ENCODE peak calls at places on chromosomes 7 and 10, in seven cellular contexts. One of them, this sample, is unnamed.

GRCh38 chr10:133157662-133158436 is 2.2 kb upstream of the KNDC1 start:
- DNase-seq in dermis blood vessel endothelial cell: no peak
- DNase-seq in NCI-H2029: no peak
- DNase-seq in NCI-H345: no peak
- DNase-seq in astrocyte of the spinal cord: no peak
- DNase-seq in lung microvascular endothelial cell: no peak
- DNase-seq in H9: peak; percentile 30
- DNase-seq in this sample: peak; percentile 16

GRCh38 chr7:68038621-68039314 is 1042.1 kb downstream of the TYW1 start:
- DNase-seq in NCI-H345: no peak
- DNase-seq in dermis blood vessel endothelial cell: no peak
- DNase-seq in NCI-H2029: no peak
- DNase-seq in astrocyte of the spinal cord: peak; percentile 28
- DNase-seq in H9: no peak
- DNase-seq in lung microvascular endothelial cell: no peak
- DNase-seq in this sample: no peak

GRCh38 chr10:15342970-15343369 is 28.1 kb downstream of the FAM171A1 start:
- DNase-seq in astrocyte of the spinal cord: no peak
- DNase-seq in dermis blood vessel endothelial cell: no peak
- DNase-seq in NCI-H345: no peak
- DNase-seq in NCI-H2029: no peak
- DNase-seq in lung microvascular endothelial cell: no peak
- DNase-seq in H9: no peak
- DNase-seq in this sample: no peak

GRCh38 chr7:70376561-70377031 is 755.3 kb upstream of the GALNT17 start:
- DNase-seq in NCI-H345: no peak
- DNase-seq in astrocyte of the spinal cord: no peak
- DNase-seq in NCI-H2029: no peak
- DNase-seq in lung microvascular endothelial cell: no peak
- DNase-seq in H9: no peak
- DNase-seq in dermis blood vessel endothelial cell: no peak
- DNase-seq in this sample: no peak

GRCh38 chr7:69256634-69257081 is 341.6 kb upstream of the AUTS2 start:
- DNase-seq in H9: no peak
- DNase-seq in dermis blood vessel endothelial cell: no peak
- DNase-seq in lung microvascular endothelial cell: no peak
- DNase-seq in NCI-H2029: peak; percentile 91
- DNase-seq in astrocyte of the spinal cord: no peak
- DNase-seq in NCI-H345: no peak
- DNase-seq in this sample: no peak

GRCh38 chr7:129958643-129959479 is 6.1 kb upstream of the UBE2H start:
- DNase-seq in astrocyte of the spinal cord: peak; percentile 58
- DNase-seq in NCI-H2029: no peak
- DNase-seq in NCI-H345: no peak
- DNase-seq in dermis blood vessel endothelial cell: peak; percentile 96
- DNase-seq in H9: no peak
- DNase-seq in lung microvascular endothelial cell: peak; percentile 93
- DNase-seq in this sample: no peak

GRCh38 chr10:71378341-71379117 is 18.2 kb upstream of the CDH23 start:
- DNase-seq in dermis blood vessel endothelial cell: no peak
- DNase-seq in NCI-H345: no peak
- DNase-seq in NCI-H2029: no peak
- DNase-seq in lung microvascular endothelial cell: no peak
- DNase-seq in astrocyte of the spinal cord: no peak
- DNase-seq in H9: no peak
- DNase-seq in this sample: no peak

GRCh38 chr10:99234739-99235468 is 748 bp downstream of the HPSE2 start:
- DNase-seq in NCI-H2029: no peak
- DNase-seq in NCI-H345: no peak
- DNase-seq in H9: no peak
- DNase-seq in dermis blood vessel endothelial cell: peak; percentile 9
- DNase-seq in astrocyte of the spinal cord: peak; percentile 3
- DNase-seq in lung microvascular endothelial cell: no peak
- DNase-seq in this sample: peak; percentile 14

GRCh38 chr7:99379043-99379577 is 4.6 kb downstream of the ARPC1B start:
- DNase-seq in H9: no peak
- DNase-seq in lung microvascular endothelial cell: peak; percentile 99
- DNase-seq in NCI-H345: no peak
- DNase-seq in NCI-H2029: no peak
- DNase-seq in dermis blood vessel endothelial cell: peak; percentile 96
- DNase-seq in astrocyte of the spinal cord: peak; percentile 87
- DNase-seq in this sample: no peak

GRCh38 chr7:17773289-17773626 is 167.0 kb downstream of the SNX13 start:
- DNase-seq in NCI-H345: no peak
- DNase-seq in NCI-H2029: no peak
- DNase-seq in dermis blood vessel endothelial cell: no peak
- DNase-seq in H9: no peak
- DNase-seq in astrocyte of the spinal cord: peak; percentile 83
- DNase-seq in lung microvascular endothelial cell: peak; percentile 4
- DNase-seq in this sample: no peak

GRCh38 chr7:722847-723246 is 3.7 kb upstream of the DNAAF5 start:
- DNase-seq in NCI-H2029: no peak
- DNase-seq in lung microvascular endothelial cell: no peak
- DNase-seq in astrocyte of the spinal cord: no peak
- DNase-seq in dermis blood vessel endothelial cell: no peak
- DNase-seq in NCI-H345: no peak
- DNase-seq in H9: no peak
- DNase-seq in this sample: no peak

GRCh38 chr10:118045842-118046490 is 775 bp downstream of the RAB11FIP2 start:
- DNase-seq in NCI-H2029: no peak
- DNase-seq in NCI-H345: peak; percentile 21
- DNase-seq in astrocyte of the spinal cord: peak; percentile 38
- DNase-seq in lung microvascular endothelial cell: peak; percentile 46
- DNase-seq in dermis blood vessel endothelial cell: peak; percentile 50
- DNase-seq in H9: no peak
- DNase-seq in this sample: no peak

GRCh38 chr7:25262586-25262985 is 34.3 kb upstream of the NPVF start:
- DNase-seq in NCI-H2029: no peak
- DNase-seq in lung microvascular endothelial cell: no peak
- DNase-seq in H9: no peak
- DNase-seq in dermis blood vessel endothelial cell: no peak
- DNase-seq in astrocyte of the spinal cord: peak; percentile 54
- DNase-seq in NCI-H345: no peak
- DNase-seq in this sample: no peak

GRCh38 chr7:117186218-117186617 is 136.6 kb downstream of the WNT2 start:
- DNase-seq in lung microvascular endothelial cell: no peak
- DNase-seq in NCI-H2029: no peak
- DNase-seq in NCI-H345: no peak
- DNase-seq in astrocyte of the spinal cord: peak; percentile 33
- DNase-seq in H9: no peak
- DNase-seq in dermis blood vessel endothelial cell: peak; percentile 63
- DNase-seq in this sample: no peak

GRCh38 chr7:98456851-98457250 is 56.0 kb upstream of the BAIAP2L1 start:
- DNase-seq in dermis blood vessel endothelial cell: no peak
- DNase-seq in NCI-H2029: no peak
- DNase-seq in NCI-H345: no peak
- DNase-seq in astrocyte of the spinal cord: no peak
- DNase-seq in H9: no peak
- DNase-seq in lung microvascular endothelial cell: no peak
- DNase-seq in this sample: no peak

GRCh38 chr10:18658301-18658991 is 785 bp upstream of the ARL5B start:
- DNase-seq in dermis blood vessel endothelial cell: peak; percentile 26
- DNase-seq in NCI-H2029: no peak
- DNase-seq in H9: no peak
- DNase-seq in astrocyte of the spinal cord: peak; percentile 29
- DNase-seq in NCI-H345: no peak
- DNase-seq in lung microvascular endothelial cell: peak; percentile 57
- DNase-seq in this sample: no peak

GRCh38 chr10:47344996-47345870 is 2.9 kb upstream of the RBP3 start:
- DNase-seq in NCI-H2029: no peak
- DNase-seq in astrocyte of the spinal cord: no peak
- DNase-seq in NCI-H345: no peak
- DNase-seq in lung microvascular endothelial cell: no peak
- DNase-seq in dermis blood vessel endothelial cell: no peak
- DNase-seq in H9: no peak
- DNase-seq in this sample: no peak

GRCh38 chr10:24237801-24238390 is 29.0 kb downstream of the KIAA1217 start:
- DNase-seq in NCI-H345: no peak
- DNase-seq in lung microvascular endothelial cell: no peak
- DNase-seq in NCI-H2029: no peak
- DNase-seq in H9: no peak
- DNase-seq in astrocyte of the spinal cord: no peak
- DNase-seq in dermis blood vessel endothelial cell: no peak
- DNase-seq in this sample: no peak

This sample was measured in iPS-NIHi11.